ENCODE peak calls at places on chromosomes 11 and 22, in seven cellular contexts. S, V, O, I, T, P and K are unnamed samples.

GRCh38 chr22:42357634-42358296 is 74.4 kb downstream of the NFAM1 start:
- DNase-seq in S (no peak), V (no peak), O (no peak), I (no peak), T (no peak), P (no peak), K (no peak)

GRCh38 chr11:93842461-93842860 is 8.0 kb downstream of the VSTM5 start:
- DNase-seq in S (no peak), V (no peak), O (no peak), I (no peak), T (no peak), P (no peak), K (no peak)

GRCh38 chr11:11252403-11252802 is 100.6 kb downstream of the CSNK2A3 start:
- DNase-seq in S (no peak), V (no peak), O (peak; percentile 28), I (peak; percentile 60), T (no peak), P (peak; percentile 9), K (peak; percentile 86)

GRCh38 chr11:10293423-10294288 is at the start of gene SBF2:
- DNase-seq in S (peak; percentile 90), V (peak; percentile 83), O (peak; percentile 85), I (peak; percentile 90), T (peak; percentile 71), P (peak; percentile 73), K (peak; percentile 81)

GRCh38 chr11:80698646-80699045 is 1257.8 kb upstream of the TENM4 start:
- DNase-seq in S (no peak), V (no peak), O (no peak), I (no peak), T (no peak), P (no peak), K (no peak)

GRCh38 chr11:62574363-62575057 is 819 bp upstream of the EEF1G start:
- DNase-seq in S (peak; percentile 50), V (peak; percentile 33), O (peak; percentile 34), I (peak; percentile 63), T (no peak), P (peak; percentile 47), K (peak; percentile 47)

GRCh38 chr22:38700271-38700788 is 413 bp downstream of the JOSD1 start:
- DNase-seq in S (peak; percentile 77), V (peak; percentile 65), O (no peak), I (peak; percentile 67), T (no peak), P (no peak), K (no peak)

GRCh38 chr22:23128269-23129108 is 13.3 kb downstream of the RSPH14 start:
- DNase-seq in S (peak; percentile 87), V (peak; percentile 89), O (peak; percentile 90), I (peak; percentile 93), T (peak; percentile 76), P (peak; percentile 32), K (peak; percentile 73)

GRCh38 chr22:38949889-38950405 is 7.5 kb upstream of the APOBEC3A start:
- DNase-seq in S (no peak), V (no peak), O (no peak), I (no peak), T (no peak), P (no peak), K (no peak)

GRCh38 chr11:17531818-17532131 is 12.4 kb downstream of the USH1C start:
- DNase-seq in S (no peak), V (no peak), O (no peak), I (no peak), T (no peak), P (no peak), K (no peak)

GRCh38 chr11:71500601-71501021 is 26.5 kb upstream of the KRTAP5-7 start:
- DNase-seq in S (no peak), V (no peak), O (no peak), I (no peak), T (no peak), P (no peak), K (no peak)

GRCh38 chr11:38687008-38687407 is 2089.0 kb upstream of the RAG2 start:
- DNase-seq in S (no peak), V (no peak), O (no peak), I (no peak), T (no peak), P (no peak), K (no peak)

GRCh38 chr11:93704237-93704636 is 37.1 kb downstream of the TAF1D start:
- DNase-seq in S (no peak), V (peak; percentile 17), O (no peak), I (peak; percentile 63), T (no peak), P (no peak), K (no peak)

GRCh38 chr11:43579919-43580276 is 100.6 kb upstream of the HSD17B12 start:
- DNase-seq in S (no peak), V (peak; percentile 46), O (no peak), I (no peak), T (no peak), P (no peak), K (no peak)

GRCh38 chr22:30265851-30266444 is 703 bp downstream of the OSM start:
- DNase-seq in S (no peak), V (no peak), O (peak; percentile 86), I (peak; percentile 93), T (peak; percentile 81), P (no peak), K (no peak)

GRCh38 chr11:46846510-46846830 is 390 bp upstream of the CKAP5 start:
- DNase-seq in S (no peak), V (no peak), O (peak; percentile 21), I (no peak), T (no peak), P (no peak), K (no peak)

GRCh38 chr11:33002143-33002542 is 13.5 kb upstream of the DEPDC7 start:
- DNase-seq in S (no peak), V (no peak), O (no peak), I (no peak), T (no peak), P (no peak), K (no peak)

GRCh38 chr11:127412722-127413121 is 412.2 kb upstream of the KIRREL3 start:
- DNase-seq in S (no peak), V (peak; percentile 13), O (no peak), I (no peak), T (no peak), P (no peak), K (no peak)

GRCh38 chr22:38699784-38700183 is 959 bp downstream of the JOSD1 start:
- DNase-seq in S (no peak), V (no peak), O (no peak), I (no peak), T (no peak), P (no peak), K (no peak)

GRCh38 chr11:74320538-74320937 is 9.1 kb upstream of the P4HA3 start:
- DNase-seq in S (no peak), V (no peak), O (no peak), I (no peak), T (no peak), P (no peak), K (no peak)

GRCh38 chr11:120562806-120563425 is 51.4 kb downstream of the GRIK4 start:
- DNase-seq in S (no peak), V (no peak), O (no peak), I (no peak), T (no peak), P (no peak), K (no peak)

GRCh38 chr11:11849127-11849746 is 7.5 kb downstream of the USP47 start:
- DNase-seq in S (peak; percentile 76), V (peak; percentile 44), O (peak; percentile 42), I (peak; percentile 85), T (peak; percentile 62), P (peak; percentile 77), K (peak; percentile 67)